ENCODE peak calls at places on chromosomes 16 and 17, in four cellular contexts. K is HepG2, W is GM12878, I is SK-N-SH. G is an unnamed sample.

GRCh38 chr16:65783709-65784474 is 582.6 kb upstream of the CDH5 start:
- DNase-seq in K (no peak), W (no peak), I (no peak), G (no peak)

GRCh38 chr17:3913531-3914318 is 2.5 kb downstream of the P2RX1 start:
- DNase-seq in K (peak), W (peak), I (peak), G (peak)

GRCh38 chr17:69858460-69858859 is 216.6 kb upstream of the KCNJ16 start:
- DNase-seq in K (no peak), W (no peak), I (no peak), G (no peak)

GRCh38 chr16:69145658-69146057 is 13.2 kb downstream of the UTP4 start:
- DNase-seq in K (no peak), W (no peak), I (no peak), G (no peak)

GRCh38 chr17:35743911-35744328 is 9.1 kb downstream of the GAS2L2 start:
- DNase-seq in K (no peak), W (no peak), I (peak), G (peak)

GRCh38 chr17:59431606-59432005 is 100.2 kb downstream of the YPEL2 start:
- DNase-seq in K (no peak), W (no peak), I (no peak), G (no peak)

GRCh38 chr17:82155606-82156005 is 57.0 kb downstream of the CCDC57 start:
- DNase-seq in K (no peak), W (no peak), I (no peak), G (no peak)

GRCh38 chr16:29141586-29142324 is 156.9 kb downstream of the LAT start:
- DNase-seq in K (no peak), W (no peak), I (no peak), G (no peak)

GRCh38 chr17:50347087-50347893 is 1.4 kb downstream of the XYLT2 start:
- DNase-seq in K (no peak), W (no peak), I (no peak), G (no peak)

GRCh38 chr16:3729161-3730112 is 12.1 kb upstream of the TRAP1 start:
- DNase-seq in K (no peak), W (no peak), I (no peak), G (no peak)

GRCh38 chr17:11268176-11268575 is 27.2 kb downstream of the SHISA6 start:
- DNase-seq in K (no peak), W (no peak), I (no peak), G (no peak)

GRCh38 chr17:37745801-37746426 is 1.1 kb upstream of the HNF1B start:
- DNase-seq in K (no peak), W (no peak), I (no peak), G (no peak)

GRCh38 chr16:73206306-73206705 is 158.4 kb upstream of the ZFHX3 start:
- DNase-seq in K (no peak), W (no peak), I (no peak), G (no peak)

GRCh38 chr17:40888321-40888720 is 3.3 kb upstream of the KRT20 start:
- DNase-seq in K (no peak), W (no peak), I (no peak), G (no peak)

GRCh38 chr16:81004646-81005353 is 1.9 kb downstream of the CMC2 start:
- DNase-seq in K (peak), W (no peak), I (peak), G (no peak)

GRCh38 chr17:82598256-82599011 is 49.8 kb downstream of the WDR45B start:
- DNase-seq in K (no peak), W (no peak), I (peak), G (no peak)

GRCh38 chr17:80423536-80424225 is 8.7 kb downstream of the ENDOV start:
- DNase-seq in K (no peak), W (no peak), I (peak), G (no peak)
- TF ChIP-seq NFIC in K (no peak), W (no peak), I (no peak), G (no peak)

GRCh38 chr16:714079-714478 is 839 bp upstream of the METRN start:
- DNase-seq in K (no peak), W (no peak), I (no peak), G (no peak)
- TF ChIP-seq JUND in K (no peak), W (no peak), I (no peak), G (no peak)

DNA sequence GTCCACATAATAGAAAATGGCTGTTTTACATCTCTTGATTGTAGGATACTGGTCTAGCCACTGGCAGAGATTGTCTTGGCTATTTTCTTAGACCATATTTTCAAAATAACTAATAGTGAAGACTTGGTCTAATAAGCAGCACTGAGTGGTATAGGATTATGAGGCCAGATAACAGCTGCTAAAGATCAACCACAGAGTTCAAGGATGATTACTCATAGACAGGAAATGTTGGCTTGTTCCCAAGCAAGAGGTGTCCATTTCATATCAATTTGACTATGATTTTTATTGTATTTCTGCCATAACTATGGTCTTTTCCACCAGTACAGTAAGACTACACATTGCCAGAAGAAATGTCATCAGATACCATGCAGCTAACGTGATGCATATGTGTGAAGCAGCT is 693.4 kb downstream of the CDH11 start:
- DNase-seq in K (no peak), W (no peak), I (peak), G (no peak)
- TF ChIP-seq NFIC in K (no peak), W (no peak), I (peak), G (no peak)

GRCh38 chr16:89315791-89316581 is 98.5 kb downstream of the ZNF778 start:
- DNase-seq in K (peak), W (peak), I (no peak), G (peak)

GRCh38 chr16:89313583-89313982 is 96.1 kb downstream of the ZNF778 start:
- DNase-seq in K (no peak), W (no peak), I (no peak), G (no peak)

GRCh38 chr16:89314357-89314756 is 96.9 kb downstream of the ZNF778 start:
- DNase-seq in K (no peak), W (no peak), I (no peak), G (no peak)

GRCh38 chr16:89315271-89315670 is 97.8 kb downstream of the ZNF778 start:
- DNase-seq in K (no peak), W (no peak), I (no peak), G (no peak)

GRCh38 chr16:89314858-89315257 is 97.4 kb downstream of the ZNF778 start:
- DNase-seq in K (no peak), W (no peak), I (no peak), G (no peak)
- TF ChIP-seq JUND in K (no peak), W (no peak), I (no peak), G (no peak)

DNA sequence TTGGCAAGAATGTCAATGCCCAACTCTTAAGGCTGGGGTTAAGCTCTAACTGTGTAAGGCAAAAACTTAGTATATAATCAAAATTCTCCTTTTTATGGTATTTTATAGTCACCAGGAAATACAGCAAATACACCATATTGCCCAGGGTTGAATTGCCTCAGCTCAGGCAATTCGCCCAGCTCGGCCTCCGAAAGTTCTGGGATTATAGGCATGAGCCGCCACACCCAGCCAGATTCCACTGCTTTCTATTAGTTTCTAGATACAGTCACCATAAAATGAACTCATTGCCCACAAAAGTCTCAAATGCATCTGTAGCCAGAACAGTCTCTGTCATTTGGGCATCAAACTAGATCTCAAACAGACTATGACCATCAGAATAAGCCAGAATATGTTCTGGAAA is 238.7 kb upstream of the TOX3 start:
- DNase-seq in K (no peak), W (no peak), I (no peak), G (no peak)
- TF ChIP-seq NFIC in K (no peak), W (no peak), I (no peak), G (no peak)

GRCh38 chr17:43521389-43521788 is 24.8 kb downstream of the ETV4 start:
- DNase-seq in K (no peak), W (no peak), I (no peak), G (no peak)

GRCh38 chr17:43515641-43516040 is 30.5 kb downstream of the ETV4 start:
- DNase-seq in K (no peak), W (no peak), I (no peak), G (no peak)

GRCh38 chr17:43517615-43518386 is 28.3 kb downstream of the ETV4 start:
- DNase-seq in K (no peak), W (peak), I (no peak), G (no peak)

GRCh38 chr17:43517161-43517560 is 29.0 kb downstream of the ETV4 start:
- DNase-seq in K (no peak), W (peak), I (no peak), G (no peak)
- TF ChIP-seq JUND in K (no peak), W (no peak), I (no peak), G (no peak)

GRCh38 chr17:8392274-8392673 is 5.4 kb downstream of the RNF222 start:
- DNase-seq in K (no peak), W (no peak), I (no peak), G (no peak)

GRCh38 chr17:8397636-8398035 is at the start of gene RNF222:
- DNase-seq in K (no peak), W (no peak), I (no peak), G (no peak)

GRCh38 chr17:8391711-8392110 is 5.9 kb downstream of the RNF222 start:
- DNase-seq in K (no peak), W (no peak), I (no peak), G (no peak)

GRCh38 chr17:8392674-8393469 is 4.8 kb downstream of the RNF222 start:
- DNase-seq in K (no peak), W (no peak), I (peak), G (no peak)

DNA sequence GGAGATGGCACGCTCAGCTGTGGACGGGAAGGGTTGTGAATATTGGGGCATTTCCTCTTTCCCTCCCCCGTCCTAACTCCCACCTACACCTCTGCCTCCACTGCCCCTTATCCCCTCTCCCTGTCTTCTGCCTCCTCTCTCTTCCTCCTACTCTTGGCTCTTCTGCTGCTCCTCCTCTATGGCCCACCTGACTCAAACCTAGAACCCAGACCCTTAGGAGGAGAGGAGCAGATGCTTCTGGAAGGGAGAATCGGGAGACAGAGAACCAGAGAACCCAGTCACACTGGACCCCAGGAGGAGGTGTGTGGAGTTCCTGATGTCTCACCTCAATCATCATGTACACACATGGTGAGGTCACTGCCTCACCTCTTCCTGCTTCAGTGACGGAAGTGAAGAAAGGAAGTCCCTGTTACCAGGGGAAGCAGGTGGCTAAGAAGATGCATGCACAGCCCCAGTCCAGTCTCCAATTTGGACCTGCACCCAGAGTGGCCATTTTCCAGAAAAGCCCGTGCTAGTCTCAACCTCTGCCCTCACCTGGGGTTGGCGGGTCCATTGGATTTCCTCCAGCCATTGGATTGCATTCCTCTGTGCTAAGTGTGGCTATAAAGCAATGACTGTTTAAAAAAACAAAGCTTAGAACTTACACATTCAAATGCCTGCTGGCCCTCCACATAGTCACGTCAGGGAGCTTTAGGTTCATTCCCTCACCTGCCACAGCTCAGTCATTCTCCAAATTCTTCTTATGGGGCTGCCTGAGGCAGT is 4.0 kb downstream of the RNF222 start:
- DNase-seq in K (no peak), W (no peak), I (no peak), G (no peak)
- TF ChIP-seq NFIC in K (no peak), W (no peak), I (no peak), G (no peak)

DNA sequence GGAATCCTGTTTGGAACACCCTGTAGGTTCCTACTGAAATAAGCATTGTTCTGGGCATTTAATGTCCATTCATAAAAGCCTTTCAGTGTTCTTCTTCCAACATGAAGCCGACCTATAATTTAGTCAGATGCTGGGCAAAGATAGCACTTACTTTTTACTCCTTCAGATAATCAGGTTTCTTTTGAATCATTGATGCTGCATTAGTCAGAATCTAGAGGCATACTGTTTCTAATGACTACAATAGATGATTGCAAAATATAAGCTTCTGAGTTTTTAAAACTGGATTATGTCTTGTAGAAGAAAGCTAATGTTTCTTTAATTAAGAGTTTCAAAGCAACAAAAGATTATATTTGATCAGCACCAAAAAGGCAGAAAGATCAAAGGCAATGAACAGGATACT is 16.0 kb downstream of the MMD start:
- DNase-seq in K (no peak), W (no peak), I (no peak), G (no peak)
- TF ChIP-seq JUND in K (no peak), W (no peak), I (no peak), G (no peak)

GRCh38 chr17:64491034-64491860 is 5.6 kb downstream of the POLG2 start:
- DNase-seq in K (peak), W (no peak), I (no peak), G (peak)
- TF ChIP-seq NFIC in K (no peak), W (no peak), I (no peak), G (no peak)

G was measured in K562.